ENCODE peak calls at places on chromosome 3, in five cellular contexts. One of them, this sample, is unnamed.

GRCh38 chr3:196995646-196996355 is 27.2 kb upstream of the PIGZ start:
- DNase-seq in cardiac fibroblast: no peak
- DNase-seq in ovary: no peak
- DNase-seq in GM12891: no peak
- DNase-seq in stimulated activated CD4-positive, alpha-beta T cell treated with anti-CD3 and anti-CD28 coated beads, Interleukin-12 subunit alpha, Interleukin-12 subunit beta, amount 100 ng/mL, for 24 hours: no peak
- DNase-seq in this sample: no peak

GRCh38 chr3:88189361-88189810 is 39.6 kb downstream of the C3orf38 start:
- DNase-seq in ovary: no peak
- DNase-seq in GM12891: no peak
- DNase-seq in stimulated activated CD4-positive, alpha-beta T cell treated with anti-CD3 and anti-CD28 coated beads, Interleukin-12 subunit alpha, Interleukin-12 subunit beta, amount 100 ng/mL, for 24 hours: no peak
- DNase-seq in cardiac fibroblast: peak
- DNase-seq in this sample: no peak

GRCh38 chr3:129383292-129383860 is 45.1 kb downstream of the EFCAB12 start:
- DNase-seq in ovary: peak
- DNase-seq in cardiac fibroblast: peak
- DNase-seq in stimulated activated CD4-positive, alpha-beta T cell treated with anti-CD3 and anti-CD28 coated beads, Interleukin-12 subunit alpha, Interleukin-12 subunit beta, amount 100 ng/mL, for 24 hours: peak
- DNase-seq in GM12891: peak
- DNase-seq in this sample: peak

GRCh38 chr3:99534951-99535704 is 103.3 kb upstream of the COL8A1 start:
- DNase-seq in GM12891: no peak
- DNase-seq in ovary: no peak
- DNase-seq in cardiac fibroblast: peak
- DNase-seq in stimulated activated CD4-positive, alpha-beta T cell treated with anti-CD3 and anti-CD28 coated beads, Interleukin-12 subunit alpha, Interleukin-12 subunit beta, amount 100 ng/mL, for 24 hours: no peak
- DNase-seq in this sample: no peak

GRCh38 chr3:12831582-12831866 is 9.8 kb downstream of the RPL32 start:
- DNase-seq in GM12891: no peak
- DNase-seq in stimulated activated CD4-positive, alpha-beta T cell treated with anti-CD3 and anti-CD28 coated beads, Interleukin-12 subunit alpha, Interleukin-12 subunit beta, amount 100 ng/mL, for 24 hours: no peak
- DNase-seq in ovary: no peak
- DNase-seq in cardiac fibroblast: no peak
- DNase-seq in this sample: no peak

GRCh38 chr3:8931342-8931741 is 31.9 kb downstream of the RAD18 start:
- DNase-seq in stimulated activated CD4-positive, alpha-beta T cell treated with anti-CD3 and anti-CD28 coated beads, Interleukin-12 subunit alpha, Interleukin-12 subunit beta, amount 100 ng/mL, for 24 hours: no peak
- DNase-seq in ovary: no peak
- DNase-seq in GM12891: no peak
- DNase-seq in cardiac fibroblast: no peak
- DNase-seq in this sample: no peak

GRCh38 chr3:101813817-101814440 is 34.9 kb downstream of the NXPE3 start:
- DNase-seq in cardiac fibroblast: peak
- DNase-seq in ovary: no peak
- DNase-seq in stimulated activated CD4-positive, alpha-beta T cell treated with anti-CD3 and anti-CD28 coated beads, Interleukin-12 subunit alpha, Interleukin-12 subunit beta, amount 100 ng/mL, for 24 hours: no peak
- DNase-seq in GM12891: no peak
- DNase-seq in this sample: peak

GRCh38 chr3:37290551-37290950 is 116.2 kb upstream of the LRRFIP2 start:
- DNase-seq in stimulated activated CD4-positive, alpha-beta T cell treated with anti-CD3 and anti-CD28 coated beads, Interleukin-12 subunit alpha, Interleukin-12 subunit beta, amount 100 ng/mL, for 24 hours: no peak
- DNase-seq in GM12891: no peak
- DNase-seq in ovary: no peak
- DNase-seq in cardiac fibroblast: peak
- DNase-seq in this sample: no peak

GRCh38 chr3:167735233-167736107 is at the start of gene SERPINI1:
- DNase-seq in ovary: peak
- DNase-seq in cardiac fibroblast: peak
- DNase-seq in GM12891: peak
- DNase-seq in stimulated activated CD4-positive, alpha-beta T cell treated with anti-CD3 and anti-CD28 coated beads, Interleukin-12 subunit alpha, Interleukin-12 subunit beta, amount 100 ng/mL, for 24 hours: peak
- DNase-seq in this sample: peak

GRCh38 chr3:2099779-2100191 is 1.1 kb downstream of the CNTN4 start:
- DNase-seq in GM12891: no peak
- DNase-seq in stimulated activated CD4-positive, alpha-beta T cell treated with anti-CD3 and anti-CD28 coated beads, Interleukin-12 subunit alpha, Interleukin-12 subunit beta, amount 100 ng/mL, for 24 hours: no peak
- DNase-seq in ovary: no peak
- DNase-seq in cardiac fibroblast: no peak
- DNase-seq in this sample: no peak

GRCh38 chr3:38755130-38755529 is 60.9 kb downstream of the SCN10A start:
- DNase-seq in cardiac fibroblast: peak
- DNase-seq in GM12891: no peak
- DNase-seq in stimulated activated CD4-positive, alpha-beta T cell treated with anti-CD3 and anti-CD28 coated beads, Interleukin-12 subunit alpha, Interleukin-12 subunit beta, amount 100 ng/mL, for 24 hours: no peak
- DNase-seq in ovary: no peak
- DNase-seq in this sample: no peak

GRCh38 chr3:144109944-144110343 is 138.3 kb downstream of the DIPK2A start:
- DNase-seq in stimulated activated CD4-positive, alpha-beta T cell treated with anti-CD3 and anti-CD28 coated beads, Interleukin-12 subunit alpha, Interleukin-12 subunit beta, amount 100 ng/mL, for 24 hours: no peak
- DNase-seq in ovary: no peak
- DNase-seq in GM12891: no peak
- DNase-seq in cardiac fibroblast: no peak
- DNase-seq in this sample: no peak

GRCh38 chr3:168071535-168071934 is 24.2 kb downstream of the GOLIM4 start:
- DNase-seq in stimulated activated CD4-positive, alpha-beta T cell treated with anti-CD3 and anti-CD28 coated beads, Interleukin-12 subunit alpha, Interleukin-12 subunit beta, amount 100 ng/mL, for 24 hours: no peak
- DNase-seq in ovary: no peak
- DNase-seq in GM12891: no peak
- DNase-seq in cardiac fibroblast: peak
- DNase-seq in this sample: peak

GRCh38 chr3:69410301-69410700 is 24.4 kb upstream of the FRMD4B start:
- DNase-seq in stimulated activated CD4-positive, alpha-beta T cell treated with anti-CD3 and anti-CD28 coated beads, Interleukin-12 subunit alpha, Interleukin-12 subunit beta, amount 100 ng/mL, for 24 hours: peak
- DNase-seq in cardiac fibroblast: peak
- DNase-seq in ovary: peak
- DNase-seq in GM12891: peak
- DNase-seq in this sample: peak

GRCh38 chr3:69567026-69567767 is 172.1 kb upstream of the MITF start:
- DNase-seq in stimulated activated CD4-positive, alpha-beta T cell treated with anti-CD3 and anti-CD28 coated beads, Interleukin-12 subunit alpha, Interleukin-12 subunit beta, amount 100 ng/mL, for 24 hours: no peak
- DNase-seq in cardiac fibroblast: no peak
- DNase-seq in ovary: no peak
- DNase-seq in GM12891: no peak
- DNase-seq in this sample: no peak

GRCh38 chr3:186035277-186035676 is 73.6 kb downstream of the ETV5 start:
- DNase-seq in ovary: no peak
- DNase-seq in GM12891: no peak
- DNase-seq in cardiac fibroblast: peak
- DNase-seq in stimulated activated CD4-positive, alpha-beta T cell treated with anti-CD3 and anti-CD28 coated beads, Interleukin-12 subunit alpha, Interleukin-12 subunit beta, amount 100 ng/mL, for 24 hours: no peak
- DNase-seq in this sample: no peak

GRCh38 chr3:154324919-154325318 is 632 bp upstream of the DHX36 start:
- DNase-seq in cardiac fibroblast: no peak
- DNase-seq in GM12891: no peak
- DNase-seq in stimulated activated CD4-positive, alpha-beta T cell treated with anti-CD3 and anti-CD28 coated beads, Interleukin-12 subunit alpha, Interleukin-12 subunit beta, amount 100 ng/mL, for 24 hours: no peak
- DNase-seq in ovary: no peak
- DNase-seq in this sample: peak

GRCh38 chr3:195892355-195893120 is 15.8 kb downstream of the TNK2 start:
- DNase-seq in ovary: peak
- DNase-seq in GM12891: no peak
- DNase-seq in cardiac fibroblast: peak
- DNase-seq in stimulated activated CD4-positive, alpha-beta T cell treated with anti-CD3 and anti-CD28 coated beads, Interleukin-12 subunit alpha, Interleukin-12 subunit beta, amount 100 ng/mL, for 24 hours: no peak
- DNase-seq in this sample: no peak

GRCh38 chr3:11290743-11291680 is 18.8 kb downstream of the ATG7 start:
- DNase-seq in ovary: no peak
- DNase-seq in GM12891: no peak
- DNase-seq in cardiac fibroblast: peak
- DNase-seq in stimulated activated CD4-positive, alpha-beta T cell treated with anti-CD3 and anti-CD28 coated beads, Interleukin-12 subunit alpha, Interleukin-12 subunit beta, amount 100 ng/mL, for 24 hours: no peak
- DNase-seq in this sample: no peak

GRCh38 chr3:170809021-170809974 is 60.7 kb downstream of the RPL22L1 start:
- DNase-seq in stimulated activated CD4-positive, alpha-beta T cell treated with anti-CD3 and anti-CD28 coated beads, Interleukin-12 subunit alpha, Interleukin-12 subunit beta, amount 100 ng/mL, for 24 hours: no peak
- DNase-seq in cardiac fibroblast: peak
- DNase-seq in GM12891: no peak
- DNase-seq in ovary: peak
- DNase-seq in this sample: peak

GRCh38 chr3:27533718-27534578 is 49.8 kb upstream of the SLC4A7 start:
- DNase-seq in stimulated activated CD4-positive, alpha-beta T cell treated with anti-CD3 and anti-CD28 coated beads, Interleukin-12 subunit alpha, Interleukin-12 subunit beta, amount 100 ng/mL, for 24 hours: no peak
- DNase-seq in ovary: no peak
- DNase-seq in cardiac fibroblast: peak
- DNase-seq in GM12891: no peak
- DNase-seq in this sample: peak